ENCODE peak calls at places on chromosomes 7 and 10, in eight cellular contexts. A is NCI-H1092 treated with DMSO at 0.1 percent for 48 hours, B is AG04450, G is C1 segment of cervical spinal cord, L is anterior cingulate cortex, Y is GM18507, Z is stromal cell of bone marrow, V is GM20000. E is an unnamed sample.

GRCh38 chr10:49632406-49633317 is 18.8 kb downstream of the CHAT start:
- DNase-seq in Y (no peak), G (no peak), A (no peak), B (no peak), V (no peak), L (no peak), Z (no peak), E (peak)

GRCh38 chr10:1074063-1074747 is 18.0 kb downstream of the WDR37 start:
- DNase-seq in Y (no peak), G (no peak), V (no peak), L (no peak), A (no peak), B (no peak), Z (no peak), E (no peak)

GRCh38 chr7:111872411-111872810 is 310.1 kb upstream of the IMMP2L start:
- DNase-seq in A (no peak), V (no peak), L (no peak), Z (no peak), G (no peak), B (no peak), Y (no peak), E (no peak)

GRCh38 chr7:30472081-30472770 is 6.4 kb downstream of the NOD1 start:
- DNase-seq in G (no peak), Y (no peak), B (no peak), Z (no peak), A (no peak), L (no peak), V (no peak), E (no peak)

GRCh38 chr10:89347706-89348457 is 20.1 kb downstream of the IFIT3 start:
- DNase-seq in L (no peak), B (no peak), A (no peak), V (no peak), Y (no peak), Z (peak), G (no peak), E (no peak)

GRCh38 chr10:110765513-110766375 is 106.0 kb upstream of the PDCD4 start:
- DNase-seq in L (no peak), A (no peak), B (no peak), G (no peak), Y (no peak), V (no peak), Z (no peak), E (no peak)

GRCh38 chr7:102044984-102045673 is 227.7 kb downstream of the CUX1 start:
- DNase-seq in G (no peak), B (peak), L (peak), Y (no peak), V (no peak), A (peak), Z (peak), E (no peak)

GRCh38 chr10:35961501-35961900 is 319.4 kb upstream of the FZD8 start:
- DNase-seq in A (no peak), Y (no peak), L (no peak), V (no peak), Z (peak), B (no peak), G (no peak), E (no peak)

GRCh38 chr10:33441561-33441960 is 107.1 kb upstream of the NRP1 start:
- DNase-seq in A (no peak), Y (no peak), L (no peak), B (no peak), G (no peak), Z (no peak), V (no peak), E (no peak)

GRCh38 chr7:64907641-64908326 is 4.7 kb downstream of the ZNF273 start:
- DNase-seq in A (no peak), Z (no peak), B (no peak), G (no peak), L (no peak), V (no peak), Y (no peak), E (no peak)

GRCh38 chr10:75033399-75034130 is 77.9 kb upstream of the SAMD8 start:
- DNase-seq in Y (no peak), V (no peak), L (no peak), B (no peak), Z (no peak), A (no peak), G (no peak), E (no peak)